ENCODE peak calls at places on chromosomes 12 and 14, in ten cellular contexts. T is stimulated activated CD8-positive, alpha-beta memory T cell treated with anti-CD3 and anti-CD28 coated beads, Interleukin-15, amount 100 ng/mL, for 1 hour; B is activated CD4-positive, CD25-positive, alpha-beta regulatory T cell; X is fibroblast of the aortic adventitia; F is WTC11; H is hippocampal formation; U is GM04504; N is stimulated activated CD4-positive, alpha-beta T cell treated with anti-CD3 and anti-CD28 coated beads, Interleukin-1b, Interleukin-23, amount 100 ng/mL, for 24 hours; K is mammary epithelial cell; S is ACHN. P is an unnamed sample.
A peak's percentile ranks its signal among the peaks of the same experiment; 100 is the strongest.

GRCh38 chr14:54762296-54762695 is 140.3 kb downstream of the GCH1 start:
- DNase-seq in T (no peak), B (no peak), X (peak; percentile 64), F (no peak), H (no peak), U (no peak), N (no peak), K (no peak), S (no peak), P (peak; percentile 32)

GRCh38 chr12:127548123-127548553 is 718.8 kb upstream of the TMEM132C start:
- DNase-seq in T (no peak), B (no peak), X (peak; percentile 46), F (no peak), H (no peak), U (peak; percentile 76), N (no peak), K (peak; percentile 13), S (no peak), P (peak; percentile 72)

GRCh38 chr12:127621366-127621765 is 645.6 kb upstream of the TMEM132C start:
- DNase-seq in T (no peak), B (no peak), X (no peak), F (peak; percentile 13), H (no peak), U (no peak), N (no peak), K (no peak), S (no peak), P (no peak)

GRCh38 chr12:60279224-60279623 is 683.4 kb downstream of the SLC16A7 start:
- DNase-seq in T (no peak), B (no peak), X (peak; percentile 58), F (no peak), H (no peak), U (peak; percentile 12), N (no peak), K (no peak), S (no peak), P (no peak)

GRCh38 chr12:14399871-14400270 is 34.4 kb downstream of the ATF7IP start:
- DNase-seq in T (no peak), B (no peak), X (no peak), F (no peak), H (no peak), U (no peak), N (no peak), K (peak; percentile 72), S (peak; percentile 76), P (peak; percentile 73)

GRCh38 chr14:44215660-44216059 is 291.4 kb downstream of the FSCB start:
- DNase-seq in T (no peak), B (no peak), X (no peak), F (no peak), H (no peak), U (no peak), N (no peak), K (no peak), S (peak; percentile 4), P (no peak)

GRCh38 chr12:47707905-47708543 is 2.2 kb upstream of the RPAP3 start:
- DNase-seq in T (no peak), B (no peak), X (no peak), F (no peak), H (no peak), U (no peak), N (no peak), K (no peak), S (no peak), P (no peak)

GRCh38 chr12:122793685-122794106 is 19.3 kb downstream of the CCDC62 start:
- DNase-seq in T (no peak), B (no peak), X (peak; percentile 82), F (no peak), H (no peak), U (no peak), N (no peak), K (peak; percentile 39), S (peak; percentile 75), P (peak; percentile 71)

GRCh38 chr14:103317251-103317650 is 16.8 kb upstream of the EIF5 start:
- DNase-seq in T (no peak), B (no peak), X (no peak), F (no peak), H (no peak), U (no peak), N (no peak), K (no peak), S (no peak), P (no peak)

GRCh38 chr14:68952544-68953535 is 26.3 kb downstream of the ACTN1 start:
- DNase-seq in T (no peak), B (no peak), X (peak; percentile 92), F (no peak), H (no peak), U (no peak), N (no peak), K (no peak), S (no peak), P (peak; percentile 82)

GRCh38 chr12:82688035-82688501 is 1.4 kb downstream of the TMTC2 start:
- DNase-seq in T (no peak), B (no peak), X (peak; percentile 39), F (no peak), H (no peak), U (no peak), N (no peak), K (peak; percentile 15), S (peak; percentile 30), P (peak; percentile 20)

GRCh38 chr12:54662028-54662427 is 13.9 kb upstream of the DCD start:
- DNase-seq in T (no peak), B (no peak), X (no peak), F (no peak), H (no peak), U (no peak), N (no peak), K (no peak), S (no peak), P (no peak)

GRCh38 chr12:85273411-85274075 is 6.5 kb upstream of the ALX1 start:
- DNase-seq in T (no peak), B (no peak), X (no peak), F (peak; percentile 44), H (no peak), U (no peak), N (no peak), K (no peak), S (no peak), P (no peak)

GRCh38 chr14:102232348-102232625 is 72.7 kb downstream of the MOK start:
- DNase-seq in T (no peak), B (no peak), X (no peak), F (no peak), H (no peak), U (no peak), N (no peak), K (no peak), S (no peak), P (no peak)

GRCh38 chr14:34707722-34708121 is 6.7 kb downstream of the CFL2 start:
- DNase-seq in T (no peak), B (no peak), X (no peak), F (no peak), H (no peak), U (no peak), N (no peak), K (no peak), S (no peak), P (no peak)

GRCh38 chr12:115599251-115599811 is 678.2 kb downstream of the MED13L start:
- DNase-seq in T (no peak), B (no peak), X (peak; percentile 4), F (no peak), H (no peak), U (no peak), N (no peak), K (no peak), S (no peak), P (peak; percentile 13)

GRCh38 chr14:101927859-101928258 is 36.5 kb upstream of the DYNC1H1 start:
- DNase-seq in T (no peak), B (no peak), X (peak; percentile 97), F (no peak), H (no peak), U (peak; percentile 92), N (no peak), K (peak; percentile 60), S (no peak), P (peak; percentile 90)

GRCh38 chr12:76083761-76084276 is 666 bp downstream of the NAP1L1 start:
- DNase-seq in T (peak; percentile 56), B (peak; percentile 57), X (peak; percentile 58), F (peak; percentile 83), H (peak; percentile 37), U (no peak), N (peak; percentile 72), K (peak; percentile 67), S (peak; percentile 85), P (peak; percentile 70)

GRCh38 chr14:52060080-52060479 is 8.8 kb downstream of the NID2 start:
- DNase-seq in T (no peak), B (no peak), X (peak; percentile 88), F (no peak), H (no peak), U (no peak), N (no peak), K (no peak), S (no peak), P (no peak)

GRCh38 chr12:129559756-129560155 is 344.1 kb downstream of the TMEM132D start:
- DNase-seq in T (no peak), B (no peak), X (no peak), F (no peak), H (no peak), U (no peak), N (no peak), K (no peak), S (no peak), P (no peak)

GRCh38 chr12:122293081-122293480 is 26.8 kb upstream of the VPS33A start:
- DNase-seq in T (no peak), B (no peak), X (no peak), F (no peak), H (no peak), U (no peak), N (no peak), K (no peak), S (peak; percentile 58), P (no peak)

GRCh38 chr14:68282479-68283377 is 463.1 kb downstream of the RAD51B start:
- DNase-seq in T (no peak), B (no peak), X (no peak), F (no peak), H (no peak), U (no peak), N (no peak), K (no peak), S (no peak), P (no peak)

GRCh38 chr12:20280515-20280914 is 87.8 kb upstream of the PDE3A start:
- DNase-seq in T (no peak), B (no peak), X (peak; percentile 74), F (no peak), H (no peak), U (no peak), N (no peak), K (no peak), S (no peak), P (no peak)

GRCh38 chr12:114218136-114218535 is 187.8 kb downstream of the TBX5 start:
- DNase-seq in T (no peak), B (no peak), X (no peak), F (no peak), H (no peak), U (no peak), N (no peak), K (peak; percentile 1), S (no peak), P (no peak)

GRCh38 chr12:14931791-14932560 is 6.4 kb downstream of the ERP27 start:
- DNase-seq in T (no peak), B (no peak), X (no peak), F (no peak), H (no peak), U (no peak), N (no peak), K (no peak), S (no peak), P (no peak)

GRCh38 chr12:55699471-55700055 is 8.1 kb downstream of the ITGA7 start:
- DNase-seq in T (no peak), B (no peak), X (no peak), F (no peak), H (no peak), U (no peak), N (no peak), K (no peak), S (no peak), P (no peak)

P was measured in astrocyte of the spinal cord.